ENCODE peak calls at places on chromosomes 2 and 18, in nine cellular contexts. W is neural progenitor cell, D is uterus, Y is Panc1, B is gastrocnemius medialis, P is upper lobe of right lung, N is MG63, G is body of pancreas, A is MM.1S. T is an unnamed sample. For H3K9me3, the result is how much of the 10 kb centered on the place peaks cover.

GRCh38 chr2:105886029-105886454 is 141.3 kb downstream of the NCK2 start:
- DNase-seq in B (no peak), Y (no peak), P (no peak), N (no peak), D (no peak), G (no peak), W (no peak), A (no peak), T (no peak)

GRCh38 chr18:6414723-6415362 is at the start of gene L3MBTL4:
- DNase-seq in Y (no peak), A (peak), N (no peak), P (peak), B (no peak), G (peak), D (peak), W (peak), T (no peak)

GRCh38 chr18:61093967-61094366 is 239.3 kb upstream of the CDH20 start:
- DNase-seq in Y (no peak), B (no peak), N (no peak), P (no peak), W (no peak), A (no peak), G (no peak), D (no peak), T (no peak)

GRCh38 chr2:101949304-101949703 is 42.5 kb upstream of the IL1R2 start:
- DNase-seq in D (no peak), Y (no peak), G (no peak), P (no peak), B (no peak), A (no peak), W (no peak), N (no peak), T (no peak)

GRCh38 chr2:42063383-42064171 is 15.8 kb downstream of the PKDCC start:
- DNase-seq in B (no peak), D (no peak), G (no peak), W (no peak), P (no peak), Y (no peak), A (no peak), N (peak), T (no peak)

GRCh38 chr2:64362562-64363026 is 91.4 kb upstream of the LGALSL start:
- DNase-seq in N (no peak), Y (no peak), D (no peak), G (peak), B (no peak), W (no peak), A (no peak), P (no peak), T (peak)

GRCh38 chr2:152761171-152761570 is 42.8 kb downstream of the ARL6IP6 start:
- DNase-seq in Y (no peak), D (no peak), B (no peak), A (no peak), G (no peak), N (no peak), W (no peak), P (no peak), T (no peak)

GRCh38 chr2:38935568-38936172 is 46.0 kb downstream of the ARHGEF33 start:
- DNase-seq in Y (no peak), N (no peak), B (no peak), P (no peak), W (no peak), A (no peak), G (no peak), D (no peak), T (no peak)

GRCh38 chr2:29663266-29663665 is 258.1 kb downstream of the ALK start:
- DNase-seq in A (no peak), D (no peak), Y (peak), G (no peak), W (no peak), N (no peak), P (no peak), B (no peak), T (no peak)

GRCh38 chr18:72180689-72181088 is 363.5 kb downstream of the CBLN2 start:
- DNase-seq in D (no peak), N (no peak), G (no peak), A (peak), B (no peak), Y (no peak), P (no peak), W (no peak), T (no peak)

GRCh38 chr2:174439323-174439722 is 43.8 kb downstream of the SCRN3 start:
- DNase-seq in A (no peak), N (no peak), W (no peak), B (no peak), P (no peak), Y (no peak), G (no peak), D (no peak), T (no peak)

GRCh38 chr2:216081487-216082387 is at the start of the genes PECR and TMEM169:
- DNase-seq in P (peak), W (peak), N (peak), Y (no peak), D (peak), A (peak), B (peak), G (peak), T (no peak)

DNA sequence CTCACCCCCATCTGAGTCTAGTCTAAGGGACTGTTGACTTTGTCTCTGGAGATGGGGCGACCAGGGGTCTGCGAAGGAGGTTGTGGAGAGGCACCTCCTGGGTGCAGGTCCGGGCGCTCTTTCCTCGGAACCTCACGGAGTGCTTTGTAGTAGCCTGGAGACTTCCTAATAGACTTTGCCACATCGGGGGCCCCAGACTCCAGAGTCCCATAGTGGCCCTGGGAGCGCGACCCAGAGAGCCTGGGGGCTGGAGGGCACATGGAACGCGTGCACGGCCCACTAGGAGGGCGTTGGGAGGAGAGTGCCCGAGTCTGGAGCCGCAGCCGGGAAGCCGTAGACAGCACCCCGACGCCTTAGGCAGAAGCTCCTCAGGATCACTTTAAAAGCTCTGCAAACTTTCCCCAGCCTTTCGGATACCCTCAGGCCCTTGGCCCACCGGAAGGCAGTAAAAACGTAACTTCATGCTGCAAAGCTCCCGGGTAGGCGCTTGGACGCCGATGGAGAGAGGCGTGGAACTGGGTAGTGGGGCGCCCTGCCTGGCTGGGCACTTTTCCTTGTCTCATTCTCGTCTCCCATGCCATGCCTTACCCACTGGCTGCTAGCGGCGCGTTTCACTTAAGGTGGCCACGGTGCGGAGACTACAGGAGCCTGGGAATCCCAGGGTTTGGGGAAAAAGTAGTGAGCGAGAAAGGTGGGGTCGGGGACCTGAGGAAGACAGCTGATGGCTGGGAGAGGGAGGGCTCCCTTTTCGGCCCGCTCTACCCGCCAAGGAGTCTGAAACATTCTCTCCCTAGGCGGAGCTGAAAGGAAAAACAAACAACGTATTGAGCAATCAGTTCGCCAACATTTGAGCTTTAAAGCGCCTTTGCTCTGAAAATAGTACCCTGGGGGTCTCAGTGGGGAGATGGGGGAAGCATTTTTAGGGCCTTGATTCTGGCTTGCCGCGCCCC is 141.7 kb downstream of the MEIS1 start:
- DNase-seq in W (peak), B (no peak), D (peak), A (no peak), G (peak), N (peak), P (no peak), Y (no peak), T (no peak)
- H3K4me3 ChIP-seq in W (peak), B (peak), D (peak), A (no peak), G (peak), N (peak), P (peak), Y (peak), T (peak)

DNA sequence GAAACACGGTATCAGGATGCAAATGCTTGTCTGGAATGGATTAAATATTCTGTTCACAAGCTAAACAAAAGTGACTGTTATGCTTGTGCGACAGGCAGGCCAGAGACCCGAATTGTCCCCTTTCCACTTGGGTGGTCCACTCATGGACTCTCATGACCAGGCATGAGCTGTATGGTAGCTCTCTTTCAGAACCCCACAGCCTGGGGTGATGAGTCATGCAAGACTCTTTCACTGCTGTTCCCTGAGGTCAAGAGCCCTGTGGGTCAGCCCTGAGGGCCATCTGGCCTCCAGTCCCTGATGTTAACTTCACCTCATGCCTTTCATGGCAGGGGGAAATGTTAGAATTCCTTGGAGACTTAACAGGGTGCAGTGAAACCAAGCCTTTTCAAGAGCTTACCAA is 13.7 kb upstream of the SAP130 start:
- DNase-seq in P (no peak), W (peak), D (no peak), A (no peak), Y (no peak), B (no peak), G (no peak), N (no peak), T (no peak)
- H3K9me3 ChIP-seq in P (under half), W (under half), D (under half), A (under half), Y (under half), B (under half), G (under half), N (under half), T (under half)

GRCh38 chr18:2978626-2979025 is 34.3 kb downstream of the LPIN2 start:
- DNase-seq in W (no peak), N (peak), Y (no peak), D (no peak), B (no peak), G (no peak), P (no peak), A (peak), T (no peak)
- H3K4me3 ChIP-seq in W (no peak), N (peak), Y (no peak), D (no peak), B (no peak), G (no peak), P (no peak), A (peak), T (no peak)

DNA sequence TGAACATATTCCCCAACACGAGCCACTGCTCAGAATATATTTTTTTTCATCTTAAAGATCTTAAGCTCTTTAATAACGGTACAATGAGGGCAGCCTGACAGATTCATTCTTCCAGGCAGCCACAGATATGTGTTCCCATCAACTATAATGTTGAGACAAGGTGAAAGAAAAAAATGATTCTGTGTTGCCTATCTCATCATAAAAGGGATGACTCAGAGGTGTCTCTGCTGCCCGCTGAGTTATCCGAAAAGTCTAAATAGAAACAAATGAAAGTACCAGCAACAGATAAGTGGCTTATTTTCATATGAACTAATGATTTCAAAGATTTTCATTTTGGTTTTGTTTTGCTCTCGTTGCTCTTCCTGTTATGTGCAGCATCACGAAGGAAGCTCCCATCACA is 848.7 kb downstream of the DCDC2C start:
- DNase-seq in Y (no peak), D (no peak), A (no peak), W (no peak), P (no peak), G (no peak), N (no peak), B (no peak), T (no peak)
- H3K9me3 ChIP-seq in Y (under half), D (under half), A (under half), W (under half), P (under half), G (under half), N (under half), B (under half), T (under half)

GRCh38 chr2:197707316-197708213 is 2.4 kb downstream of the MARS2 start:
- DNase-seq in W (peak), N (no peak), D (no peak), B (no peak), G (no peak), P (no peak), A (peak), Y (no peak), T (no peak)

GRCh38 chr2:197710424-197711042 is 5.4 kb downstream of the MARS2 start:
- DNase-seq in Y (no peak), N (no peak), B (no peak), D (no peak), G (no peak), W (no peak), P (no peak), A (peak), T (no peak)

GRCh38 chr2:197706839-197707207 is 1.7 kb downstream of the MARS2 start:
- DNase-seq in D (no peak), Y (no peak), P (no peak), N (no peak), W (peak), A (no peak), B (no peak), G (no peak), T (no peak)

GRCh38 chr2:197705912-197706838 is 1.0 kb downstream of the MARS2 start:
- DNase-seq in D (no peak), W (peak), B (no peak), P (peak), N (no peak), A (peak), Y (no peak), G (no peak), T (no peak)

DNA sequence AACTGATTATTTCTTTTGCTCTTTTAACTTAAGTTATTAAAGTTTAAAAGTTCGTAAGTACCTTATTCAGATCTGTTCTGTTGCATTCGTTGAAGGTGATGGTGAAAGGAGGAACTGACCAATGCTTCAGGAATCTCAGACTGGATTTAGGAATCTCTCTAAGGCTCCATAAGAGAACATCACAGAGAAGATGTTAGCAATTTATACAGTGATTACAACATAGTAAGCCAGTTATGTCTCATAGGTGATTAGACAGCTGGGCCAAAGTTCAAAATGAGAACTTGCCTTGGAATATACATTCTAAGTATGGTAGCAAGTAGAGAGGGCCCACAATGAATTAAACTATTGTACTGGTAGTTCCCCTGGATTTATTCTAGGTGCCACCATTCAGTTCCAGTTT is 3.2 kb downstream of the MARS2 start:
- DNase-seq in G (no peak), Y (no peak), A (no peak), P (no peak), B (no peak), D (no peak), N (no peak), W (no peak), T (no peak)
- H3K4me3 ChIP-seq in G (no peak), Y (peak), A (peak), P (no peak), B (no peak), D (no peak), N (peak), W (peak), T (no peak)

GRCh38 chr2:229202646-229203045 is 68.4 kb downstream of the PID1 start:
- DNase-seq in A (no peak), D (no peak), B (no peak), P (no peak), Y (no peak), N (no peak), G (no peak), W (no peak), T (no peak)
- H3K9me3 ChIP-seq in A (under half), D (under half), B (under half), P (under half), Y (under half), N (under half), G (under half), W (under half), T (under half)

GRCh38 chr2:149038442-149039212 is at the start of gene LYPD6B:
- DNase-seq in Y (no peak), W (peak), A (peak), B (no peak), D (no peak), N (peak), P (peak), G (peak), T (no peak)

GRCh38 chr2:149040451-149040850 is 2.0 kb downstream of the LYPD6B start:
- DNase-seq in A (peak), Y (no peak), D (no peak), B (no peak), P (no peak), N (no peak), G (no peak), W (peak), T (no peak)

GRCh38 chr2:149037851-149038250 is 648 bp upstream of the LYPD6B start:
- DNase-seq in G (peak), B (no peak), W (peak), Y (no peak), P (no peak), D (no peak), A (no peak), N (no peak), T (no peak)

GRCh38 chr2:149041482-149041881 is 3.0 kb downstream of the LYPD6B start:
- DNase-seq in B (no peak), G (no peak), D (no peak), P (no peak), Y (no peak), N (no peak), W (no peak), A (no peak), T (no peak)

GRCh38 chr2:149039213-149039724 is 770 bp downstream of the LYPD6B start:
- DNase-seq in G (no peak), A (no peak), D (no peak), W (no peak), B (no peak), Y (no peak), N (no peak), P (no peak), T (no peak)
- H3K4me3 ChIP-seq in G (no peak), A (peak), D (no peak), W (peak), B (no peak), Y (peak), N (no peak), P (peak), T (peak)

GRCh38 chr2:16207151-16207550 is 266.8 kb downstream of the MYCN start:
- DNase-seq in B (no peak), N (no peak), P (no peak), D (no peak), Y (no peak), A (no peak), G (no peak), W (no peak), T (no peak)
- H3K9me3 ChIP-seq in B (under half), N (under half), P (under half), D (under half), Y (under half), A (under half), G (under half), W (under half), T (under half)

T was measured in keratinocyte.